ENCODE peak calls at places on chromosomes 5 and 9, in nine cellular contexts. N, Q, W, O, R, K, Z, J and E are unnamed samples.

GRCh38 chr9:120775859-120776258 is 17.4 kb downstream of the FBXW2 start:
- DNase-seq in N (no peak), Q (no peak), W (peak; percentile 93), O (no peak), R (no peak), K (no peak), Z (no peak), J (peak; percentile 35), E (no peak)

GRCh38 chr9:115422932-115423440 is 305.0 kb upstream of the TNC start:
- DNase-seq in N (no peak), Q (no peak), W (no peak), O (no peak), R (no peak), K (no peak), Z (no peak), J (no peak), E (no peak)

GRCh38 chr5:115751176-115751575 is 65.3 kb downstream of the CDO1 start:
- DNase-seq in N (no peak), Q (no peak), W (no peak), O (no peak), R (no peak), K (no peak), Z (no peak), J (no peak), E (no peak)

GRCh38 chr5:170691623-170692022 is 91.9 kb upstream of the GABRP start:
- DNase-seq in N (no peak), Q (no peak), W (no peak), O (no peak), R (no peak), K (no peak), Z (no peak), J (peak; percentile 10), E (peak; percentile 35)

GRCh38 chr9:1231998-1232919 is 182.1 kb downstream of the DMRT2 start:
- DNase-seq in N (peak; percentile 72), Q (peak; percentile 80), W (peak; percentile 36), O (peak; percentile 6), R (no peak), K (no peak), Z (no peak), J (peak; percentile 88), E (no peak)

GRCh38 chr9:137286980-137287383 is 9.5 kb downstream of the TOR4A start:
- DNase-seq in N (no peak), Q (no peak), W (no peak), O (peak; percentile 94), R (peak; percentile 67), K (no peak), Z (no peak), J (peak; percentile 77), E (no peak)

GRCh38 chr9:126432659-126433058 is 106.0 kb downstream of the MVB12B start:
- DNase-seq in N (no peak), Q (no peak), W (no peak), O (no peak), R (no peak), K (no peak), Z (no peak), J (no peak), E (no peak)

GRCh38 chr5:146440870-146441495 is 6.2 kb upstream of the TCERG1 start:
- DNase-seq in N (no peak), Q (peak; percentile 12), W (no peak), O (no peak), R (no peak), K (no peak), Z (no peak), J (no peak), E (no peak)

GRCh38 chr5:43215073-43215631 is 23.1 kb downstream of the NIM1K start:
- DNase-seq in N (no peak), Q (no peak), W (no peak), O (no peak), R (no peak), K (no peak), Z (no peak), J (peak; percentile 46), E (no peak)

GRCh38 chr9:132181796-132182521 is 20.1 kb downstream of the NTNG2 start:
- DNase-seq in N (no peak), Q (no peak), W (no peak), O (no peak), R (no peak), K (no peak), Z (peak; percentile 58), J (no peak), E (no peak)